ENCODE peak calls at places on chromosomes 3 and 15, in eight cellular contexts. One of them, this sample, is unnamed.

GRCh38 chr3:197216169-197216860 is 82.1 kb downstream of the DLG1 start:
- DNase-seq in RPMI7951: peak
- DNase-seq in ecto neural progenitor cell: no peak
- DNase-seq in H4: no peak
- DNase-seq in HS-5: peak
- DNase-seq in NCI-H748 treated with DMSO at 0.1 percent for 48 hours: no peak
- DNase-seq in cerebellar cortex: no peak
- DNase-seq in KBM-7: no peak
- DNase-seq in this sample: no peak

GRCh38 chr15:77554306-77555080 is 78.2 kb downstream of the LINGO1 start:
- DNase-seq in HS-5: no peak
- DNase-seq in cerebellar cortex: no peak
- DNase-seq in RPMI7951: no peak
- DNase-seq in ecto neural progenitor cell: peak
- DNase-seq in KBM-7: no peak
- DNase-seq in H4: no peak
- DNase-seq in NCI-H748 treated with DMSO at 0.1 percent for 48 hours: no peak
- DNase-seq in this sample: peak

GRCh38 chr3:154018100-154018696 is 103.0 kb upstream of the ARHGEF26 start:
- DNase-seq in KBM-7: peak
- DNase-seq in NCI-H748 treated with DMSO at 0.1 percent for 48 hours: peak
- DNase-seq in ecto neural progenitor cell: peak
- DNase-seq in cerebellar cortex: peak
- DNase-seq in RPMI7951: peak
- DNase-seq in H4: peak
- DNase-seq in HS-5: no peak
- DNase-seq in this sample: no peak

GRCh38 chr15:90340345-90340744 is 11.7 kb upstream of the ZNF774 start:
- DNase-seq in KBM-7: no peak
- DNase-seq in H4: no peak
- DNase-seq in HS-5: no peak
- DNase-seq in RPMI7951: no peak
- DNase-seq in ecto neural progenitor cell: no peak
- DNase-seq in NCI-H748 treated with DMSO at 0.1 percent for 48 hours: peak
- DNase-seq in cerebellar cortex: no peak
- DNase-seq in this sample: no peak

GRCh38 chr15:42457445-42458442 is 33.2 kb downstream of the ZNF106 start:
- DNase-seq in RPMI7951: peak
- DNase-seq in KBM-7: no peak
- DNase-seq in cerebellar cortex: peak
- DNase-seq in ecto neural progenitor cell: peak
- DNase-seq in HS-5: peak
- DNase-seq in H4: no peak
- DNase-seq in NCI-H748 treated with DMSO at 0.1 percent for 48 hours: no peak
- DNase-seq in this sample: peak

GRCh38 chr15:94026458-94026967 is 204.8 kb upstream of the MCTP2 start:
- DNase-seq in NCI-H748 treated with DMSO at 0.1 percent for 48 hours: no peak
- DNase-seq in cerebellar cortex: no peak
- DNase-seq in KBM-7: no peak
- DNase-seq in RPMI7951: peak
- DNase-seq in ecto neural progenitor cell: no peak
- DNase-seq in HS-5: no peak
- DNase-seq in H4: peak
- DNase-seq in this sample: no peak

GRCh38 chr15:78075490-78076230 is 1.9 kb downstream of the TBC1D2B start:
- DNase-seq in HS-5: peak
- DNase-seq in H4: peak
- DNase-seq in cerebellar cortex: peak
- DNase-seq in KBM-7: peak
- DNase-seq in ecto neural progenitor cell: no peak
- DNase-seq in RPMI7951: peak
- DNase-seq in NCI-H748 treated with DMSO at 0.1 percent for 48 hours: no peak
- DNase-seq in this sample: no peak

GRCh38 chr15:51312754-51313390 is 25.5 kb downstream of the CYP19A1 start:
- DNase-seq in HS-5: peak
- DNase-seq in KBM-7: no peak
- DNase-seq in ecto neural progenitor cell: no peak
- DNase-seq in cerebellar cortex: no peak
- DNase-seq in H4: peak
- DNase-seq in NCI-H748 treated with DMSO at 0.1 percent for 48 hours: no peak
- DNase-seq in RPMI7951: no peak
- DNase-seq in this sample: no peak

GRCh38 chr3:67875338-67875737 is 220.9 kb upstream of the SUCLG2 start:
- DNase-seq in H4: no peak
- DNase-seq in HS-5: peak
- DNase-seq in NCI-H748 treated with DMSO at 0.1 percent for 48 hours: no peak
- DNase-seq in KBM-7: no peak
- DNase-seq in ecto neural progenitor cell: no peak
- DNase-seq in cerebellar cortex: no peak
- DNase-seq in RPMI7951: peak
- DNase-seq in this sample: no peak

GRCh38 chr3:70982700-70983140 is 600.8 kb downstream of the FOXP1 start:
- DNase-seq in NCI-H748 treated with DMSO at 0.1 percent for 48 hours: peak
- DNase-seq in cerebellar cortex: no peak
- DNase-seq in ecto neural progenitor cell: peak
- DNase-seq in KBM-7: no peak
- DNase-seq in H4: peak
- DNase-seq in HS-5: no peak
- DNase-seq in RPMI7951: peak
- DNase-seq in this sample: peak

GRCh38 chr3:156793851-156794250 is 32.3 kb upstream of the LEKR1 start:
- DNase-seq in HS-5: no peak
- DNase-seq in ecto neural progenitor cell: no peak
- DNase-seq in KBM-7: no peak
- DNase-seq in H4: no peak
- DNase-seq in NCI-H748 treated with DMSO at 0.1 percent for 48 hours: no peak
- DNase-seq in RPMI7951: no peak
- DNase-seq in cerebellar cortex: no peak
- DNase-seq in this sample: peak

GRCh38 chr3:172279191-172279640 is 169.0 kb downstream of the GHSR start:
- DNase-seq in ecto neural progenitor cell: no peak
- DNase-seq in RPMI7951: no peak
- DNase-seq in KBM-7: no peak
- DNase-seq in cerebellar cortex: peak
- DNase-seq in HS-5: no peak
- DNase-seq in H4: no peak
- DNase-seq in NCI-H748 treated with DMSO at 0.1 percent for 48 hours: no peak
- DNase-seq in this sample: peak

GRCh38 chr3:196641278-196642058 is 2.0 kb downstream of the NRROS start:
- DNase-seq in KBM-7: peak
- DNase-seq in HS-5: no peak
- DNase-seq in cerebellar cortex: no peak
- DNase-seq in RPMI7951: no peak
- DNase-seq in NCI-H748 treated with DMSO at 0.1 percent for 48 hours: no peak
- DNase-seq in H4: no peak
- DNase-seq in ecto neural progenitor cell: no peak
- DNase-seq in this sample: no peak

GRCh38 chr15:95690631-95691340 is 639.7 kb upstream of the NR2F2 start:
- DNase-seq in RPMI7951: no peak
- DNase-seq in HS-5: no peak
- DNase-seq in H4: peak
- DNase-seq in NCI-H748 treated with DMSO at 0.1 percent for 48 hours: no peak
- DNase-seq in ecto neural progenitor cell: no peak
- DNase-seq in cerebellar cortex: no peak
- DNase-seq in KBM-7: no peak
- DNase-seq in this sample: no peak

GRCh38 chr3:12436514-12437222 is 47.6 kb upstream of the TSEN2 start:
- DNase-seq in H4: no peak
- DNase-seq in KBM-7: no peak
- DNase-seq in ecto neural progenitor cell: no peak
- DNase-seq in RPMI7951: peak
- DNase-seq in HS-5: peak
- DNase-seq in cerebellar cortex: no peak
- DNase-seq in NCI-H748 treated with DMSO at 0.1 percent for 48 hours: no peak
- DNase-seq in this sample: no peak

GRCh38 chr3:133426721-133427120 is 26.9 kb downstream of the BFSP2 start:
- DNase-seq in RPMI7951: no peak
- DNase-seq in cerebellar cortex: no peak
- DNase-seq in HS-5: peak
- DNase-seq in KBM-7: peak
- DNase-seq in H4: no peak
- DNase-seq in NCI-H748 treated with DMSO at 0.1 percent for 48 hours: no peak
- DNase-seq in ecto neural progenitor cell: no peak
- DNase-seq in this sample: no peak

GRCh38 chr15:50938525-50938924 is 30.0 kb downstream of the AP4E1 start:
- DNase-seq in ecto neural progenitor cell: no peak
- DNase-seq in HS-5: no peak
- DNase-seq in RPMI7951: no peak
- DNase-seq in NCI-H748 treated with DMSO at 0.1 percent for 48 hours: no peak
- DNase-seq in cerebellar cortex: no peak
- DNase-seq in KBM-7: no peak
- DNase-seq in H4: no peak
- DNase-seq in this sample: no peak

GRCh38 chr3:4721511-4721911 is 228.4 kb downstream of the ITPR1 start:
- DNase-seq in NCI-H748 treated with DMSO at 0.1 percent for 48 hours: no peak
- DNase-seq in ecto neural progenitor cell: no peak
- DNase-seq in KBM-7: no peak
- DNase-seq in HS-5: peak
- DNase-seq in RPMI7951: peak
- DNase-seq in cerebellar cortex: no peak
- DNase-seq in H4: no peak
- DNase-seq in this sample: no peak

GRCh38 chr3:10459954-10460754 is 45.2 kb downstream of the ATP2B2 start:
- DNase-seq in cerebellar cortex: no peak
- DNase-seq in KBM-7: peak
- DNase-seq in HS-5: peak
- DNase-seq in ecto neural progenitor cell: peak
- DNase-seq in H4: peak
- DNase-seq in NCI-H748 treated with DMSO at 0.1 percent for 48 hours: no peak
- DNase-seq in RPMI7951: peak
- DNase-seq in this sample: no peak

GRCh38 chr3:115806501-115806900 is 183.2 kb downstream of the GAP43 start:
- DNase-seq in KBM-7: no peak
- DNase-seq in H4: no peak
- DNase-seq in NCI-H748 treated with DMSO at 0.1 percent for 48 hours: no peak
- DNase-seq in HS-5: no peak
- DNase-seq in RPMI7951: peak
- DNase-seq in ecto neural progenitor cell: no peak
- DNase-seq in cerebellar cortex: no peak
- DNase-seq in this sample: no peak

GRCh38 chr3:127542441-127542952 is 48.0 kb downstream of the TPRA1 start:
- DNase-seq in cerebellar cortex: no peak
- DNase-seq in RPMI7951: no peak
- DNase-seq in ecto neural progenitor cell: peak
- DNase-seq in HS-5: no peak
- DNase-seq in H4: no peak
- DNase-seq in KBM-7: no peak
- DNase-seq in NCI-H748 treated with DMSO at 0.1 percent for 48 hours: peak
- DNase-seq in this sample: no peak

GRCh38 chr3:14369675-14370669 is 32.4 kb upstream of the SLC6A6 start:
- DNase-seq in RPMI7951: no peak
- DNase-seq in cerebellar cortex: no peak
- DNase-seq in H4: peak
- DNase-seq in HS-5: no peak
- DNase-seq in KBM-7: no peak
- DNase-seq in NCI-H748 treated with DMSO at 0.1 percent for 48 hours: no peak
- DNase-seq in ecto neural progenitor cell: no peak
- DNase-seq in this sample: no peak

GRCh38 chr3:64266065-64266874 is 41.0 kb upstream of the PRICKLE2 start:
- DNase-seq in ecto neural progenitor cell: peak
- DNase-seq in HS-5: peak
- DNase-seq in KBM-7: no peak
- DNase-seq in H4: peak
- DNase-seq in RPMI7951: peak
- DNase-seq in cerebellar cortex: no peak
- DNase-seq in NCI-H748 treated with DMSO at 0.1 percent for 48 hours: no peak
- DNase-seq in this sample: peak

GRCh38 chr15:40345867-40346578 is 4.8 kb upstream of the PHGR1 start:
- DNase-seq in RPMI7951: no peak
- DNase-seq in KBM-7: no peak
- DNase-seq in H4: no peak
- DNase-seq in cerebellar cortex: no peak
- DNase-seq in ecto neural progenitor cell: no peak
- DNase-seq in NCI-H748 treated with DMSO at 0.1 percent for 48 hours: no peak
- DNase-seq in HS-5: no peak
- DNase-seq in this sample: no peak

GRCh38 chr15:68672781-68673205 is 94.0 kb downstream of the CORO2B start:
- DNase-seq in HS-5: no peak
- DNase-seq in KBM-7: no peak
- DNase-seq in H4: no peak
- DNase-seq in RPMI7951: peak
- DNase-seq in cerebellar cortex: no peak
- DNase-seq in NCI-H748 treated with DMSO at 0.1 percent for 48 hours: no peak
- DNase-seq in ecto neural progenitor cell: no peak
- DNase-seq in this sample: no peak

GRCh38 chr3:100560426-100560825 is 49.0 kb upstream of the ADGRG7 start:
- DNase-seq in H4: no peak
- DNase-seq in ecto neural progenitor cell: no peak
- DNase-seq in HS-5: no peak
- DNase-seq in KBM-7: no peak
- DNase-seq in cerebellar cortex: no peak
- DNase-seq in RPMI7951: no peak
- DNase-seq in NCI-H748 treated with DMSO at 0.1 percent for 48 hours: no peak
- DNase-seq in this sample: no peak

GRCh38 chr3:60696559-60697125 is 554.6 kb downstream of the FHIT start:
- DNase-seq in cerebellar cortex: no peak
- DNase-seq in KBM-7: no peak
- DNase-seq in ecto neural progenitor cell: no peak
- DNase-seq in H4: no peak
- DNase-seq in HS-5: no peak
- DNase-seq in RPMI7951: no peak
- DNase-seq in NCI-H748 treated with DMSO at 0.1 percent for 48 hours: no peak
- DNase-seq in this sample: no peak

GRCh38 chr3:99774467-99774866 is 43.2 kb upstream of the CMSS1 start:
- DNase-seq in ecto neural progenitor cell: no peak
- DNase-seq in H4: peak
- DNase-seq in NCI-H748 treated with DMSO at 0.1 percent for 48 hours: no peak
- DNase-seq in KBM-7: no peak
- DNase-seq in HS-5: no peak
- DNase-seq in cerebellar cortex: no peak
- DNase-seq in RPMI7951: peak
- DNase-seq in this sample: no peak

GRCh38 chr15:51641490-51642135 is 19.0 kb upstream of the DMXL2 start:
- DNase-seq in NCI-H748 treated with DMSO at 0.1 percent for 48 hours: no peak
- DNase-seq in cerebellar cortex: no peak
- DNase-seq in HS-5: no peak
- DNase-seq in H4: no peak
- DNase-seq in RPMI7951: no peak
- DNase-seq in ecto neural progenitor cell: no peak
- DNase-seq in KBM-7: no peak
- DNase-seq in this sample: no peak

GRCh38 chr3:196341142-196341541 is 3.0 kb upstream of the TM4SF19 start:
- DNase-seq in ecto neural progenitor cell: no peak
- DNase-seq in H4: peak
- DNase-seq in RPMI7951: peak
- DNase-seq in cerebellar cortex: no peak
- DNase-seq in HS-5: no peak
- DNase-seq in NCI-H748 treated with DMSO at 0.1 percent for 48 hours: no peak
- DNase-seq in KBM-7: peak
- DNase-seq in this sample: no peak

GRCh38 chr15:49622561-49622960 is 1.7 kb downstream of the DTWD1 start:
- DNase-seq in RPMI7951: peak
- DNase-seq in cerebellar cortex: no peak
- DNase-seq in ecto neural progenitor cell: no peak
- DNase-seq in H4: no peak
- DNase-seq in NCI-H748 treated with DMSO at 0.1 percent for 48 hours: no peak
- DNase-seq in KBM-7: no peak
- DNase-seq in HS-5: no peak
- DNase-seq in this sample: peak

GRCh38 chr3:53079147-53079546 is 33.3 kb upstream of the SFMBT1 start:
- DNase-seq in cerebellar cortex: no peak
- DNase-seq in ecto neural progenitor cell: no peak
- DNase-seq in H4: no peak
- DNase-seq in RPMI7951: no peak
- DNase-seq in HS-5: no peak
- DNase-seq in NCI-H748 treated with DMSO at 0.1 percent for 48 hours: no peak
- DNase-seq in KBM-7: no peak
- DNase-seq in this sample: no peak

GRCh38 chr3:132695006-132695405 is 27.2 kb downstream of the NPHP3 start:
- DNase-seq in KBM-7: no peak
- DNase-seq in RPMI7951: no peak
- DNase-seq in HS-5: no peak
- DNase-seq in H4: no peak
- DNase-seq in ecto neural progenitor cell: no peak
- DNase-seq in cerebellar cortex: no peak
- DNase-seq in NCI-H748 treated with DMSO at 0.1 percent for 48 hours: no peak
- DNase-seq in this sample: no peak

This sample was measured in pons.